ENCODE peak calls at places on chromosomes 11 and 22, in seven cellular contexts. B is CD8-positive, alpha-beta memory T cell; P is CD4-positive, CD25-positive, alpha-beta regulatory T cell; V is stomach; A is neuronal stem cell; G is dorsolateral prefrontal cortex; N is adrenal gland. R is an unnamed sample.

GRCh38 chr22:25735657-25736056 is 6.3 kb upstream of the MYO18B start:
- DNase-seq in B (no peak), P (peak; percentile 51), V (no peak), A (no peak), G (no peak), N (no peak), R (no peak)

GRCh38 chr11:133821776-133822175 is 23.5 kb downstream of the SPATA19 start:
- DNase-seq in B (no peak), P (peak; percentile 35), V (peak; percentile 65), A (peak; percentile 72), G (peak; percentile 64), N (peak; percentile 40), R (peak; percentile 27)

GRCh38 chr11:100010393-100010792 is 676.7 kb upstream of the ARHGAP42 start:
- DNase-seq in B (no peak), P (no peak), V (no peak), A (no peak), G (no peak), N (no peak), R (no peak)

GRCh38 chr11:125569913-125570621 is 790 bp downstream of the EI24 start:
- DNase-seq in B (no peak), P (peak; percentile 58), V (peak; percentile 39), A (no peak), G (no peak), N (no peak), R (no peak)

GRCh38 chr11:17570034-17570433 is 23.0 kb downstream of the OTOG start:
- DNase-seq in B (no peak), P (no peak), V (no peak), A (no peak), G (peak; percentile 39), N (no peak), R (no peak)

GRCh38 chr11:17753641-17754040 is 19.1 kb downstream of the KCNC1 start:
- DNase-seq in B (no peak), P (no peak), V (no peak), A (no peak), G (no peak), N (no peak), R (no peak)

GRCh38 chr11:27447288-27447914 is 25.2 kb downstream of the LGR4 start:
- DNase-seq in B (no peak), P (no peak), V (no peak), A (no peak), G (no peak), N (no peak), R (no peak)

GRCh38 chr11:55707029-55707428 is 45.0 kb downstream of the OR4C6 start:
- DNase-seq in B (no peak), P (peak; percentile 38), V (no peak), A (no peak), G (no peak), N (no peak), R (no peak)

GRCh38 chr11:57598831-57599155 is 1.3 kb downstream of the SERPING1 start:
- DNase-seq in B (no peak), P (no peak), V (no peak), A (no peak), G (no peak), N (no peak), R (no peak)

GRCh38 chr22:41458161-41458728 is 10.2 kb downstream of the PHF5A start:
- DNase-seq in B (no peak), P (no peak), V (no peak), A (no peak), G (no peak), N (no peak), R (no peak)

GRCh38 chr22:49372530-49373288 is 455.0 kb downstream of the BRD1 start:
- DNase-seq in B (no peak), P (no peak), V (peak; percentile 19), A (no peak), G (peak; percentile 14), N (peak; percentile 13), R (no peak)

GRCh38 chr11:61969838-61970452 is 2.5 kb upstream of the FTH1 start:
- DNase-seq in B (no peak), P (peak; percentile 48), V (no peak), A (no peak), G (no peak), N (no peak), R (no peak)

GRCh38 chr11:131910491-131911387 is 540.3 kb downstream of the NTM start:
- DNase-seq in B (no peak), P (no peak), V (no peak), A (peak; percentile 48), G (no peak), N (no peak), R (no peak)

GRCh38 chr22:18023509-18024275 is 669 bp downstream of the MICAL3 start:
- DNase-seq in B (no peak), P (peak; percentile 46), V (peak; percentile 69), A (peak; percentile 31), G (peak; percentile 79), N (peak; percentile 88), R (peak; percentile 62)

GRCh38 chr11:12864316-12865156 is 144.6 kb upstream of the RASSF10 start:
- DNase-seq in B (no peak), P (no peak), V (peak; percentile 52), A (peak; percentile 89), G (no peak), N (no peak), R (no peak)

GRCh38 chr11:5737091-5737490 is 843 bp downstream of the OR56B1 start:
- DNase-seq in B (no peak), P (no peak), V (no peak), A (no peak), G (no peak), N (no peak), R (no peak)

GRCh38 chr11:5737672-5738071 is 1.4 kb downstream of the OR56B1 start:
- DNase-seq in B (no peak), P (no peak), V (no peak), A (no peak), G (no peak), N (no peak), R (no peak)

DNA sequence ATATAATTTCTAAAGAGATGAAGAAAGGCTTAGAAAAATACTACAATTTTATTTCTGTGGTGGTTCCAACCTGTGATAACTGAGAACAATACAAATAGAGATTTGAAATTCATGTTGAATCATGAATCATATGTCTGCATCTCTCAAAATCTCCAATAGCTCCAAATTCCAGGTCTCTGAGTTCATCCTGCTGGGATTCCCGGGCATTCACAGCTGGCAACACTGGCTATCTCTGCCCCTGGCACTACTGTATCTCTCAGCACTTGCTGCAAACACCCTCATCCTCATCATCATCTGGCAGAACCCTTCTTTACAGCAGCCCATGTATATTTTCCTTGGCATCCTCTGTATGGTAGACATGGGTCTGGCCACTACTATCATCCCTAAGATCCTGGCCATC is at the start of gene OR56B1:
- DNase-seq in B (no peak), P (no peak), V (no peak), A (no peak), G (no peak), N (no peak), R (no peak)
- H3K27ac ChIP-seq in B (no peak within 1 kb of the TSS), P (no peak within 1 kb of the TSS), V (no peak within 1 kb of the TSS), A (no peak within 1 kb of the TSS), G (no peak within 1 kb of the TSS), N (no peak within 1 kb of the TSS), R (no peak within 1 kb of the TSS)

DNA sequence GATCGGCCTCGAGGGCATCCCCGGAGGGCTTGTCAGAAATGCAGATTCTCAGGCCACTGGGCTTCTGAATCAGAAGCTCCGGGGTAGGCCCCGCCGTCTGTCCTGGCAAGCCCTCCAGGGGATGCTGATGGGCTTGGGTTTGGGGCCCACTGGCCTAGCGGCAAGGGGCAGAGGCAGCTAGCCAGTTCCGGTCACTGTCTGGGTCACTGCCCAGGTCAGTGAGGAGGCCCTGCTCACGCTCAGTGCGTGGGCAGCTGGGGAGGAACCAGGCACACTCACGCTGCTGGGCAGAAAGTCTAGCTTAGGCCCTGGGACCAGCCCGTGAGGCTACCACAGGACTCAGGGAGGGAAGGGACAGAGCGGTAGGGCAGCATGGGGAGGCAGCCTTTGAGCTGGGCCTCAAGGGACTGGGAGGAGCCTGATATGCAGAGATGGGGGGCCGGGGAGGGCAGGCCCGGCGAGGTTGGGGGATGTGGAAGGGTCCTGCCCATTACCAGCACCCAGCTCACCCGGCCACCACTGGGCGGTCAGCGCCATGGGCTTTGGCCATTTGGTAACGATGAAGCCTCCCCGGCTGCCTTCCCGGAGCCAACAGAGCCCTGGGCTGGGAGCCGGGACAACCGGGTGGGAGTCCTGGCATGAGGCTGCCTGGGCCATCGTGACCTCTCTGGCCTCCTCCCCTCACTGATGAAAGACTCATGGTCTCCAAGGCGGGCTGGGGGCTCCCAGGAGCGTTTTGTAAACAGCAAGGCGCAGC is 14.2 kb downstream of the SHISAL1 start:
- DNase-seq in B (no peak), P (no peak), V (no peak), A (no peak), G (no peak), N (no peak), R (no peak)
- H3K27ac ChIP-seq in B (no peak overlapping the region), P (no peak overlapping the region), V (no peak overlapping the region), A (peak overlapping the region; percentile 93), G (no peak overlapping the region), N (no peak overlapping the region), R (no peak overlapping the region)

DNA sequence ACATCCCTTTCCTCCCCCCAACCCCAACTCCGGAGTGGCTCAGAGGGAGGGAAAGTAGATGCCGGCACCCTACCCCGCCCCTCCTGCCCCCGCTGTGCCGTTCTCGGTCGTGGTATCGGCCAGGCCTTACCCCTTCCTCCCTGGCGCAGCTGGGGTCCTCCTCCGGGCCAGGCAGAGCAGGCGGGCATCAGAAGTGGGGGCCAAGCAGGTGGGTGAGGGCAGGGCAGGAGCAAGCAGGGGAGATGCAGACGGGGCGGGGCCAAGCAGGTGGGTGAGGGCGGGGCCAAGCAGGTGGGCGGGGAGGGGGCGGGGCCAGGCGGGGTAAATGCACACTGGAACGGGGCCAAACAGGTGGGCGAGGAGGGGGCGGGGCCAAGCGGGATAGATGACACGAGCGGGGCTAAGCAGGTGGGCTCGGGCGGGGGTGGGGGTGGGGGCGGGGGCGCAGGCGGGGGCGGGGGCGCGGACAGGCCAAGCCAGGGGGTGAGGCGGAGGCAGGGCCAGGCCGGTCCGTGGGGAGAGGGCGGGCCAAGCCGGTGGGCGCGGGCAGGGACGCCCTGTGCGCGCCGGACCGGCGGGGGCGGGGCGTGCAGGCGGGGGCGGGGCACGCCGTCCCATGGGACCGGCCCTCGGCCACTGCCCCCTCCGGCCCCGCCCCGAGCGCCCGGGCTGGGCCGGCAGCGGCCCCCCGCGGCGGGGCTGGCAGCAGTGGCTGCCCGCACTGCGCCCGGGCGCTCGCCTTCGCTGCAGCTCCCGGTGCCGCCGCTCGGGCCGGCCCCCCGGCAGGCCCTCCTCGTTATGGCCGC is at the start of the genes KCNQ1 and TRPM5:
- DNase-seq in B (peak; percentile 78), P (peak; percentile 42), V (peak; percentile 88), A (peak; percentile 48), G (no peak), N (peak; percentile 90), R (no peak)
- H3K27ac ChIP-seq in B (no peak within 1 kb of the TSS), P (peak within 1 kb of the TSS; percentile 33), V (peak within 1 kb of the TSS; percentile 74), A (no peak within 1 kb of the TSS), G (no peak within 1 kb of the TSS), N (peak within 1 kb of the TSS; percentile 73), R (no peak within 1 kb of the TSS)

DNA sequence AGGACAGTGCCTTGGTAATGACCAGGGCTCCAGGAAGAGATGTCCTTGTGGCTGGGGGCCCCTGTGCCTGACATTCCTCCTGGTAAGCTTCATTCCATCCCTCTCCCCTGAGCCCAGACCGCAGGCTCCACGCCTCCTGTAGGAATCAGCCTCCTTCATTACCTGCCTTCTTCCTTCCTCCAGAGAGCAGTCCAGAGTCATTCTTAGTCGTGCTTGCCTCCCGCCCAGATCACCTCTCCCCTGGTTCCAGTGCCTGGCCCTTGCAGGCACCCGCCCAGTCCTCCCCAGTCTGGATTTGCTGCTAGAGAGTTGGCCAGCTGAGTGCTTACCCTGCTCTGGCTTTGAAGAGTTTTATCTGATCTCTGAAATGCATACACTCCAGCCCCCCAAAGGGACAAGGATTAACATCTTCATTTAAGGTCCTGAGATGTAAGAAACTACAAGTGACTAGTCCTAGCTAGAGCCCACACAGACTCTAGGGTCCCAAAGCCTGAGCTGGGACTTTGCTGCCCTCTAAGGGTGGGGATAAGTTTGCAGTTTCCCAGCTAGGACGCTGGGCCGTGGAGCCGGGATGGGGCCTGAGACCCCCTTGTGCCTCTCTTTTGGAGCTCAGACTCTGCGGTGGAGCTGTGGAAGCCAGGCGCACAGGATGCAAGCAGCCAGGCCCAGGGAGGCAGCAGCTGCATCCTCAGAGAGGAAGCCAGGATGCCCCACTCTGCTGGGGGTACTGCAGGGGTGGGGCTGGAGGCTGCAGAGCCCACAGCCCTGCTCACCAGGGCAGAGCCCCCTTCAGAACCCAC is 1.6 kb downstream of the NR1H3 start:
- DNase-seq in B (peak; percentile 57), P (peak; percentile 52), V (peak; percentile 72), A (no peak), G (no peak), N (peak; percentile 50), R (no peak)
- H3K27ac ChIP-seq in B (no peak overlapping the region), P (no peak overlapping the region), V (peak overlapping the region; percentile 78), A (peak overlapping the region; percentile 44), G (no peak overlapping the region), N (peak overlapping the region; percentile 64), R (no peak overlapping the region)

R was measured in caudate nucleus.